ENCODE peak calls at places on chromosomes 12 and 14, in five cellular contexts. C is esophagus squamous epithelium, W is IMR-90, D is Panc1, R is tibial nerve. G is an unnamed sample.

GRCh38 chr14:77478796-77479195 is 19.8 kb downstream of the ISM2 start:
- DNase-seq in R (no peak), W (no peak), D (no peak), C (no peak), G (no peak)

GRCh38 chr12:131783915-131784541 is 44.2 kb upstream of the MMP17 start:
- DNase-seq in D (no peak), W (peak; percentile 86), C (no peak), R (no peak), G (peak; percentile 38)

GRCh38 chr12:76080017-76080728 is 4.3 kb downstream of the NAP1L1 start:
- DNase-seq in D (no peak), W (peak; percentile 74), R (no peak), C (no peak), G (no peak)

GRCh38 chr12:52182456-52182855 is 9.4 kb downstream of the KRT80 start:
- DNase-seq in C (no peak), R (no peak), D (no peak), W (peak; percentile 23), G (no peak)

GRCh38 chr12:32486158-32486557 is 86.8 kb downstream of the FGD4 start:
- DNase-seq in W (no peak), R (no peak), D (no peak), C (no peak), G (no peak)

GRCh38 chr12:131153016-131153415 is 199.3 kb downstream of the ADGRD1 start:
- DNase-seq in W (no peak), D (no peak), C (no peak), R (no peak), G (no peak)

GRCh38 chr14:75859746-75860145 is 122.0 kb downstream of the TGFB3 start:
- DNase-seq in R (no peak), W (no peak), D (no peak), C (no peak), G (no peak)

GRCh38 chr14:93683241-93683640 is 105.0 kb downstream of the PRIMA1 start:
- DNase-seq in R (peak; percentile 16), C (no peak), D (no peak), W (no peak), G (no peak)

GRCh38 chr14:73741386-73741875 is 27.2 kb upstream of the PNMA1 start:
- DNase-seq in D (no peak), R (peak; percentile 44), W (peak; percentile 66), C (no peak), G (no peak)

GRCh38 chr14:88168498-88169165 is 154.4 kb downstream of the KCNK10 start:
- DNase-seq in W (peak; percentile 16), C (no peak), R (peak; percentile 22), D (peak; percentile 20), G (no peak)

GRCh38 chr14:44412858-44413569 is 94.1 kb downstream of the FSCB start:
- DNase-seq in D (no peak), C (no peak), R (no peak), W (no peak), G (no peak)

GRCh38 chr14:22485178-22485577 is 103.8 kb downstream of the DAD1 start:
- DNase-seq in D (no peak), R (no peak), W (no peak), C (no peak), G (no peak)

GRCh38 chr14:104821971-104822608 is 21.2 kb downstream of the ZBTB42 start:
- DNase-seq in C (no peak), W (no peak), R (no peak), D (no peak), G (no peak)

GRCh38 chr12:121128908-121129704 is 3.6 kb upstream of the P2RX7 start:
- DNase-seq in W (peak; percentile 27), C (peak; percentile 42), R (peak; percentile 82), D (no peak), G (no peak)

GRCh38 chr14:100524933-100525243 is 62.3 kb downstream of the BEGAIN start:
- DNase-seq in D (no peak), W (peak; percentile 15), R (no peak), C (no peak), G (no peak)

DNA sequence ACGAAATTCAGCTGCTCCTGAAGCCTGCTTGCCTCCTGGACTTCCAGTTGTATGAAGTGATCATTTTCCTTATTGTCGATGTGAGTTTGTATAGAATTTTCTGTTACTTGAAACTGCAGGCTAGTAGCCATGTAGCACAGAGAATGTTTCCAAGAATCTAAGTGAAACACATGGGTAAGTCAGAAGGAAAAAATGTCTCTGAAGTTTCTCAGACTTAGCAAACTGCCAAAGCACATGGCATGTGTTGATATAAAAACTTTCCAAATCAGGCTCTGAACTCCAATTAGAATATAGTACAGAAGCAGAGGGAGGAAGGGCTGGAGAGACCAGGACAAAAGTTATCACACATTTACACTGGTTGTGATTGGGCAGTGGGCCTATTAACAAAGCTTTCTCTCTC is 9.8 kb upstream of the PCNX1 start:
- DNase-seq in W (peak; percentile 91), D (no peak), R (no peak), C (no peak), G (peak; percentile 67)
- H3K4me3 ChIP-seq in W (no peak overlapping the region), D (no peak overlapping the region), R (no peak overlapping the region), C (no peak overlapping the region), G (no peak overlapping the region)

GRCh38 chr12:6335451-6336078 is 6.3 kb downstream of the TNFRSF1A start:
- DNase-seq in R (peak; percentile 62), D (no peak), W (peak; percentile 88), C (no peak), G (no peak)
- TF ChIP-seq CTCF in R (peak; percentile 45), D (no peak), W (peak; percentile 69), C (peak; percentile 52), G (peak; percentile 86)

GRCh38 chr12:132835076-132835870 is 6.6 kb upstream of the GOLGA3 start:
- DNase-seq in D (no peak), R (no peak), C (no peak), W (no peak), G (no peak)
- H3K4me3 ChIP-seq in D (no peak overlapping the region), R (no peak overlapping the region), C (no peak overlapping the region), W (no peak overlapping the region), G (no peak overlapping the region)

DNA sequence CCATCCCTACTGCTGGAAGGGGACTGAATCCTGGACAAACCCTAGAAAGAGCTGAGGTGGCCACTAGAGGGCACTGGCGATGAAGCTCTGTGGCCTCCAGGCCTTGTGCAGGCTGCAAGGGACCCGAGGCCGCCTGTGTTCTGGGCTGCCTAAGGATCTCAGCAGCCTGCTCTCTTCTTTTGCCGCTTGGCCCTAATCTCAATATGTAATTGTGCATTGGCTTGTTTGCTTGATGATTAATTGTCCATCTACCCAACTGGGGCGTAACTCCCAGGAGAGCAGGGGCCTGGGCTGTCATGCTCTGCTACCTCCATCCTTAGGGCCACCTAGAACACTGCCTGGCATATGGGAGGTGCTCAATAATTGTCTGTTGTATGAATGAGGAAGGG is 73.8 kb downstream of the SYNE3 start:
- DNase-seq in W (peak; percentile 76), C (peak; percentile 9), R (peak; percentile 85), D (peak; percentile 51), G (no peak)
- TF ChIP-seq CTCF in W (peak; percentile 83), C (peak; percentile 80), R (peak; percentile 85), D (peak; percentile 87), G (peak; percentile 93)

DNA sequence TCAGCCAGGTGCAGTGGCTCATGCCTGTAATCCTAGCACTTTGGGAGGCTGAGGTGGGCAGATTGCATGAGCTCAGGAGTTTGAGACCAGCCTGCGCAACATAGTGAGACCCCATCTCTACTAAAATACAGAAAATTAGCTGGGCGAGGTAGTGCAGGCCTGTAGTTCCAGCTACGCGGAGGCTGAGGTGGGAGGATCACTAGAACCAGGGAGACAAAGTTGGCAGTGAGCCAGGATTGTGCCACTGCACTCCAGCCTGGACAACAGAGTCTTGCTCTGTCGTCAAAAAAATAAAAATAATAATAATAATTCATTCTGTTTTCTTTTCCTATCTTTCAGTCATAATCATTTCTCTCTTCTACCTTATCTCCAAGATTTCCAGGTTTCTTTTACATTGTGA is 48.6 kb upstream of the USP44 start:
- DNase-seq in W (no peak), R (no peak), D (no peak), C (no peak), G (no peak)
- H3K4me3 ChIP-seq in W (no peak overlapping the region), R (no peak overlapping the region), D (no peak overlapping the region), C (no peak overlapping the region), G (no peak overlapping the region)

GRCh38 chr12:6620137-6620884 is 13.1 kb upstream of the CHD4 start:
- DNase-seq in W (no peak), R (no peak), C (no peak), D (no peak), G (no peak)
- TF ChIP-seq CTCF in W (peak; percentile 41), R (peak; percentile 21), C (peak; percentile 45), D (no peak), G (peak; percentile 73)

G was measured in AG04449.